ENCODE peak calls at places on chromosomes 6 and 20, in five cellular contexts. P is CD8-positive, alpha-beta T cell; Q is lower leg skin; L is body of pancreas; Z is endothelial cell of umbilical vein. E is an unnamed sample.

GRCh38 chr20:56634735-56635422 is 5.8 kb downstream of the TFAP2C start:
- DNase-seq in P (no peak), Q (no peak), L (no peak), Z (no peak), E (no peak)

GRCh38 chr6:140572129-140572528 is 1197.7 kb upstream of the CITED2 start:
- DNase-seq in P (no peak), Q (no peak), L (no peak), Z (peak; percentile 96), E (no peak)

GRCh38 chr6:154995241-154996162 is at the start of gene TIAM2:
- DNase-seq in P (no peak), Q (no peak), L (peak; percentile 16), Z (no peak), E (no peak)

GRCh38 chr6:95413789-95414188 is 163.5 kb upstream of the MANEA start:
- DNase-seq in P (no peak), Q (no peak), L (no peak), Z (no peak), E (no peak)

GRCh38 chr6:120965814-120966213 is 368.5 kb downstream of the TBC1D32 start:
- DNase-seq in P (no peak), Q (no peak), L (no peak), Z (no peak), E (no peak)

GRCh38 chr6:143746202-143747119 is 68.7 kb downstream of the PHACTR2 start:
- DNase-seq in P (no peak), Q (no peak), L (peak; percentile 65), Z (no peak), E (no peak)

GRCh38 chr6:16367584-16367970 is 129.2 kb downstream of the GMPR start:
- DNase-seq in P (no peak), Q (no peak), L (no peak), Z (no peak), E (no peak)

GRCh38 chr6:87357479-87358196 is 13.0 kb downstream of the C6orf163 start:
- DNase-seq in P (no peak), Q (no peak), L (no peak), Z (no peak), E (no peak)

GRCh38 chr6:159871911-159872310 is 18.9 kb upstream of the MAS1 start:
- DNase-seq in P (no peak), Q (no peak), L (no peak), Z (no peak), E (peak; percentile 15)

GRCh38 chr20:20712004-20712473 is 405 bp downstream of the RALGAPA2 start:
- DNase-seq in P (no peak), Q (no peak), L (peak; percentile 41), Z (peak; percentile 18), E (no peak)

GRCh38 chr20:8400461-8400860 is 268.4 kb downstream of the PLCB1 start:
- DNase-seq in P (no peak), Q (no peak), L (no peak), Z (no peak), E (no peak)

GRCh38 chr6:137708481-137708880 is 158.6 kb upstream of the TNFAIP3 start:
- DNase-seq in P (no peak), Q (no peak), L (no peak), Z (no peak), E (no peak)

GRCh38 chr6:83055366-83055964 is 10.2 kb downstream of the UBE3D start:
- DNase-seq in P (peak; percentile 54), Q (peak; percentile 38), L (peak; percentile 52), Z (peak; percentile 45), E (no peak)

GRCh38 chr6:46032112-46032998 is 16.7 kb upstream of the CLIC5 start:
- DNase-seq in P (no peak), Q (no peak), L (no peak), Z (no peak), E (no peak)

GRCh38 chr6:144156334-144156733 is 6.0 kb downstream of the STX11 start:
- DNase-seq in P (no peak), Q (no peak), L (no peak), Z (no peak), E (no peak)

GRCh38 chr6:132812756-132813172 is 1.6 kb upstream of the RPS12 start:
- DNase-seq in P (no peak), Q (no peak), L (peak; percentile 17), Z (no peak), E (no peak)

GRCh38 chr20:63693975-63694595 is 2.4 kb upstream of the TNFRSF6B start:
- DNase-seq in P (no peak), Q (no peak), L (no peak), Z (no peak), E (no peak)

GRCh38 chr6:93727447-93727846 is 308.1 kb upstream of the EPHA7 start:
- DNase-seq in P (no peak), Q (no peak), L (no peak), Z (no peak), E (no peak)

GRCh38 chr20:38187512-38187911 is 22.4 kb upstream of the TGM2 start:
- DNase-seq in P (no peak), Q (no peak), L (no peak), Z (no peak), E (no peak)

GRCh38 chr6:162450358-162450757 is 277.2 kb downstream of the PRKN start:
- DNase-seq in P (no peak), Q (no peak), L (no peak), Z (no peak), E (no peak)

GRCh38 chr20:9515761-9516657 is 1.6 kb downstream of the LAMP5 start:
- DNase-seq in P (no peak), Q (no peak), L (no peak), Z (peak; percentile 6), E (no peak)

GRCh38 chr6:37204014-37204751 is 34.2 kb downstream of the PIM1 start:
- DNase-seq in P (no peak), Q (no peak), L (peak; percentile 64), Z (no peak), E (no peak)

GRCh38 chr6:8627085-8627861 is 191.9 kb upstream of the SLC35B3 start:
- DNase-seq in P (no peak), Q (peak; percentile 19), L (no peak), Z (no peak), E (no peak)

GRCh38 chr6:109816452-109817374 is 125.6 kb downstream of the FIG4 start:
- DNase-seq in P (no peak), Q (no peak), L (peak; percentile 38), Z (no peak), E (no peak)

DNA sequence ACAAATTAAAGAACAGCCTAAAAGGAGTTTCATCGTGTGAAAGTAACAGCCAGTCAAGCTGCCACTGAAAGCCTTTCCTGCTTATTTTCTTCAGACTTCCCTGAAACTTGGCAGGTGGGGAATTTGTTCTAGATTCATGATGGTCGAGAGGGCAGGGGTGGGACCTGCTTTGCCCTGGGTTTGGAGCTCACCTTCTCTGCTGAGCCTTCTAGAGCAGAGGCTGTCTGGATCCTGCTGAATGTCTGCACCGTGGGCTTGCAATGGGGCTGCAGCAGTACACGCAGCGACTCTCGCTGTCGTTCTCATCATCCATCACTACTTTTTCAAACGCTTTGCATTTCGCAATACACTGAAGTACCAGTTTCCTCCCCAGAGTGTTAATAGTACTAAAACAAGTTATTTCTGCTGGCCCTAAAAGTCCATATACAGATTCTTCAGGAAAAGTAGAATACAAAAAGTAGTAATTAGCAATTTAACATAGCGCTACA is 16.3 kb downstream of the FOXC1 start:
- DNase-seq in P (no peak), Q (no peak), L (no peak), Z (peak; percentile 41), E (no peak)
- H3K4me3 ChIP-seq in P (no peak overlapping the region), Q (no peak overlapping the region), L (no peak overlapping the region), Z (peak overlapping the region; percentile 69), E (no peak overlapping the region)

DNA sequence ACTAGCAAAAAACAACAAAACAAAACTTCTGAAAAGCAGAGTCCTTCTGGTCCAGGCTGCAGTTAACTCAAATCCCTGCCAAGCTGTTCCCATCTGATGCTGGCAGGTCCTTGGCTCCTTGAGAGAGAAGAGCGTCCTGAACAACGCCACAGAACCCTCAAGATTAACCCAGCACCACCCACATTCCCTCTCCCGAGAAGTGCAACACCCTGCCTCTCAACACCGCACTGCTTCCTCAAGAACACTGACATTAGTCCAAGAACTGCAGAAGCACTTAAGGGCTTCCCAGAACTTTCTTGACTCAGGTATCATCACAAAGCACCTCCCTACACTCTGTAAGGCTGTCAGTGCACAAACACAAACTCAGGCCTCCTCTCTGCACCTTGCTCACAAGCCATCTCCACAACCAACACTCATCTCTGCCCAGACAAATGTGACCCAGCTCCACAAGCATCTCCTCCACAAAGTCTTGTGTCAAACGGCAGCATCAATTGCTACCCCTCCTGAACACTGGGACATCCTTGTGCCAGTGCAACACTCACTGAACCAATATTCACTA is 7.5 kb downstream of the MRPL14 start:
- DNase-seq in P (no peak), Q (no peak), L (no peak), Z (no peak), E (no peak)
- H3K4me3 ChIP-seq in P (no peak overlapping the region), Q (no peak overlapping the region), L (no peak overlapping the region), Z (no peak overlapping the region), E (no peak overlapping the region)

GRCh38 chr6:81748946-81749345 is 3.5 kb downstream of the TENT5A start:
- DNase-seq in P (no peak), Q (no peak), L (no peak), Z (peak; percentile 16), E (no peak)
- H3K4me3 ChIP-seq in P (no peak overlapping the region), Q (no peak overlapping the region), L (no peak overlapping the region), Z (no peak overlapping the region), E (no peak overlapping the region)

GRCh38 chr6:90610291-90610670 is 23.4 kb upstream of the MAP3K7 start:
- DNase-seq in P (no peak), Q (no peak), L (no peak), Z (peak; percentile 21), E (no peak)
- H3K4me3 ChIP-seq in P (peak overlapping the region; percentile 52), Q (peak overlapping the region; percentile 35), L (no peak overlapping the region), Z (peak overlapping the region; percentile 57), E (peak overlapping the region; percentile 71)

GRCh38 chr6:108565893-108566292 is 5.2 kb downstream of the FOXO3 start:
- DNase-seq in P (no peak), Q (peak; percentile 88), L (peak; percentile 31), Z (peak; percentile 69), E (no peak)

GRCh38 chr6:108562503-108562993 is 1.8 kb downstream of the FOXO3 start:
- DNase-seq in P (no peak), Q (peak; percentile 75), L (peak; percentile 84), Z (peak; percentile 76), E (no peak)

GRCh38 chr6:108565091-108565766 is 4.5 kb downstream of the FOXO3 start:
- DNase-seq in P (no peak), Q (no peak), L (no peak), Z (peak; percentile 33), E (peak; percentile 86)

GRCh38 chr6:108563292-108563691 is 2.6 kb downstream of the FOXO3 start:
- DNase-seq in P (no peak), Q (no peak), L (no peak), Z (no peak), E (no peak)

DNA sequence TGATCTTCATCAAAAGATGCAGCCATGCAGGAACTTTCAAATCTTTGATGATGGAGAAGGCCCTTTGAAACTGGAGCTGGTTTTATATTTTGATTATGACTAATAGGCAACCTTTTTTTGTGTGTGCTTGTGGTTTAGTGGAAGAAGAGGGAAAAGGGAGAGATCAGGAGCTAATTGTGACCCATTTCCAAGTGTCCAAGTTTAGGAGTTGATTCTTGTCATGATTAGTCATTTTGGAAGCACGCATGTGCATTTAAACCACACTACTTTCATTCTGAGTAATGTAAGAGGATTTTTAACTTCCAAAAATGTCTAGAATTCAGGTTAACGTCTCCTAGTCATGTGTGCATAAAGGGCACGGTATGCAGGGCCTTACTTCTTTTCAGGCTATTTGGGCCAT is 3.5 kb downstream of the FOXO3 start:
- DNase-seq in P (no peak), Q (no peak), L (no peak), Z (peak; percentile 48), E (no peak)
- H3K4me3 ChIP-seq in P (no peak overlapping the region), Q (no peak overlapping the region), L (no peak overlapping the region), Z (no peak overlapping the region), E (no peak overlapping the region)

GRCh38 chr6:116400376-116400775 is 29.6 kb downstream of the DSE start:
- DNase-seq in P (no peak), Q (no peak), L (no peak), Z (no peak), E (no peak)
- H3K4me3 ChIP-seq in P (no peak overlapping the region), Q (no peak overlapping the region), L (no peak overlapping the region), Z (no peak overlapping the region), E (no peak overlapping the region)

E was measured in Jurkat, Clone E6-1.